ENCODE peak calls at places on chromosomes 16 and 17, in six cellular contexts. One of them, this sample, is unnamed.

GRCh38 chr16:86609115-86609514 is 30.8 kb downstream of the FOXL1 start:
- DNase-seq in mesenchymal stem cell: peak
- DNase-seq in IMR-90: peak
- DNase-seq in mesendoderm: peak
- DNase-seq in H1: no peak
- DNase-seq in neuronal stem cell: no peak
- DNase-seq in this sample: no peak

GRCh38 chr17:45923511-45924268 is 29.3 kb downstream of the MAPT start:
- DNase-seq in mesendoderm: no peak
- DNase-seq in neuronal stem cell: no peak
- DNase-seq in mesenchymal stem cell: peak
- DNase-seq in IMR-90: peak
- DNase-seq in H1: no peak
- DNase-seq in this sample: no peak

GRCh38 chr17:78356163-78356713 is 3.6 kb downstream of the SOCS3 start:
- DNase-seq in mesenchymal stem cell: peak
- DNase-seq in neuronal stem cell: no peak
- DNase-seq in H1: peak
- DNase-seq in IMR-90: peak
- DNase-seq in mesendoderm: peak
- DNase-seq in this sample: peak

GRCh38 chr16:29804455-29805231 is 1.7 kb upstream of the MAZ start:
- DNase-seq in neuronal stem cell: no peak
- DNase-seq in mesendoderm: peak
- DNase-seq in IMR-90: no peak
- DNase-seq in mesenchymal stem cell: peak
- DNase-seq in H1: no peak
- DNase-seq in this sample: no peak

GRCh38 chr17:79057727-79058400 is 16.8 kb upstream of the ENGASE start:
- DNase-seq in IMR-90: no peak
- DNase-seq in neuronal stem cell: no peak
- DNase-seq in mesendoderm: no peak
- DNase-seq in mesenchymal stem cell: no peak
- DNase-seq in H1: no peak
- DNase-seq in this sample: no peak

GRCh38 chr16:10646581-10647263 is 48.0 kb downstream of the TEKT5 start:
- DNase-seq in mesendoderm: no peak
- DNase-seq in H1: no peak
- DNase-seq in mesenchymal stem cell: no peak
- DNase-seq in neuronal stem cell: no peak
- DNase-seq in IMR-90: no peak
- DNase-seq in this sample: no peak

GRCh38 chr16:48629531-48629930 is 19.6 kb upstream of the N4BP1 start:
- DNase-seq in mesenchymal stem cell: no peak
- DNase-seq in IMR-90: no peak
- DNase-seq in mesendoderm: no peak
- DNase-seq in H1: no peak
- DNase-seq in neuronal stem cell: no peak
- DNase-seq in this sample: no peak

GRCh38 chr16:65744401-65744800 is 622.1 kb upstream of the CDH5 start:
- DNase-seq in neuronal stem cell: no peak
- DNase-seq in IMR-90: no peak
- DNase-seq in H1: no peak
- DNase-seq in mesendoderm: no peak
- DNase-seq in mesenchymal stem cell: no peak
- DNase-seq in this sample: no peak

GRCh38 chr16:50925758-50926357 is 184.0 kb downstream of the CYLD start:
- DNase-seq in mesenchymal stem cell: no peak
- DNase-seq in neuronal stem cell: no peak
- DNase-seq in mesendoderm: no peak
- DNase-seq in IMR-90: no peak
- DNase-seq in H1: no peak
- DNase-seq in this sample: no peak

GRCh38 chr17:12667299-12667958 is 1.7 kb downstream of the MYOCD start:
- DNase-seq in mesenchymal stem cell: peak
- DNase-seq in mesendoderm: peak
- DNase-seq in H1: peak
- DNase-seq in IMR-90: peak
- DNase-seq in neuronal stem cell: peak
- DNase-seq in this sample: peak

GRCh38 chr17:20105539-20106291 is 96.6 kb downstream of the SPECC1 start:
- DNase-seq in neuronal stem cell: no peak
- DNase-seq in H1: no peak
- DNase-seq in mesendoderm: peak
- DNase-seq in IMR-90: no peak
- DNase-seq in mesenchymal stem cell: no peak
- DNase-seq in this sample: peak

GRCh38 chr16:84600343-84601229 is 17.3 kb downstream of the COTL1 start:
- DNase-seq in H1: no peak
- DNase-seq in IMR-90: peak
- DNase-seq in mesendoderm: no peak
- DNase-seq in neuronal stem cell: no peak
- DNase-seq in mesenchymal stem cell: peak
- DNase-seq in this sample: no peak

GRCh38 chr17:36980281-36980761 is 31.6 kb downstream of the AATF start:
- DNase-seq in neuronal stem cell: no peak
- DNase-seq in mesendoderm: no peak
- DNase-seq in IMR-90: peak
- DNase-seq in mesenchymal stem cell: peak
- DNase-seq in H1: no peak
- DNase-seq in this sample: no peak

GRCh38 chr17:28925912-28926365 is 23.1 kb upstream of the DHRS13 start:
- DNase-seq in IMR-90: peak
- DNase-seq in H1: no peak
- DNase-seq in mesendoderm: no peak
- DNase-seq in mesenchymal stem cell: peak
- DNase-seq in neuronal stem cell: no peak
- DNase-seq in this sample: no peak

GRCh38 chr17:47800686-47801085 is 20.9 kb downstream of the OSBPL7 start:
- DNase-seq in mesendoderm: no peak
- DNase-seq in IMR-90: no peak
- DNase-seq in H1: no peak
- DNase-seq in neuronal stem cell: no peak
- DNase-seq in mesenchymal stem cell: no peak
- DNase-seq in this sample: peak

GRCh38 chr17:41687828-41688640 is 651 bp upstream of the EIF1 start:
- DNase-seq in mesendoderm: no peak
- DNase-seq in H1: no peak
- DNase-seq in neuronal stem cell: no peak
- DNase-seq in IMR-90: peak
- DNase-seq in mesenchymal stem cell: peak
- DNase-seq in this sample: no peak

GRCh38 chr16:48911700-48912099 is 301.7 kb upstream of the N4BP1 start:
- DNase-seq in H1: no peak
- DNase-seq in mesenchymal stem cell: no peak
- DNase-seq in neuronal stem cell: no peak
- DNase-seq in mesendoderm: no peak
- DNase-seq in IMR-90: peak
- DNase-seq in this sample: no peak

GRCh38 chr17:79294459-79295071 is 219.9 kb downstream of the ENGASE start:
- DNase-seq in neuronal stem cell: peak
- DNase-seq in IMR-90: peak
- DNase-seq in H1: peak
- DNase-seq in mesenchymal stem cell: peak
- DNase-seq in mesendoderm: peak
- DNase-seq in this sample: peak

GRCh38 chr17:1422907-1423306 is 22.9 kb upstream of the YWHAE start:
- DNase-seq in mesendoderm: peak
- DNase-seq in IMR-90: peak
- DNase-seq in neuronal stem cell: no peak
- DNase-seq in mesenchymal stem cell: peak
- DNase-seq in H1: no peak
- DNase-seq in this sample: no peak

GRCh38 chr17:57144567-57144966 is 59.5 kb downstream of the AKAP1 start:
- DNase-seq in mesendoderm: no peak
- DNase-seq in H1: no peak
- DNase-seq in neuronal stem cell: no peak
- DNase-seq in IMR-90: no peak
- DNase-seq in mesenchymal stem cell: no peak
- DNase-seq in this sample: peak

GRCh38 chr17:57143919-57144318 is 58.9 kb downstream of the AKAP1 start:
- DNase-seq in mesenchymal stem cell: no peak
- DNase-seq in neuronal stem cell: no peak
- DNase-seq in IMR-90: no peak
- DNase-seq in mesendoderm: no peak
- DNase-seq in H1: no peak
- DNase-seq in this sample: no peak

GRCh38 chr17:57145347-57145746 is 60.3 kb downstream of the AKAP1 start:
- DNase-seq in mesenchymal stem cell: no peak
- DNase-seq in neuronal stem cell: peak
- DNase-seq in H1: no peak
- DNase-seq in mesendoderm: no peak
- DNase-seq in IMR-90: no peak
- DNase-seq in this sample: no peak

GRCh38 chr17:57142925-57143324 is 57.9 kb downstream of the AKAP1 start:
- DNase-seq in mesenchymal stem cell: peak
- DNase-seq in H1: no peak
- DNase-seq in IMR-90: no peak
- DNase-seq in neuronal stem cell: no peak
- DNase-seq in mesendoderm: no peak
- DNase-seq in this sample: no peak

GRCh38 chr17:57143341-57143740 is 58.3 kb downstream of the AKAP1 start:
- DNase-seq in mesendoderm: no peak
- DNase-seq in H1: no peak
- DNase-seq in neuronal stem cell: no peak
- DNase-seq in mesenchymal stem cell: no peak
- DNase-seq in IMR-90: no peak
- DNase-seq in this sample: no peak
- H2BK15ac ChIP-seq in mesendoderm: no peak
- H2BK15ac ChIP-seq in H1: no peak
- H2BK15ac ChIP-seq in neuronal stem cell: no peak
- H2BK15ac ChIP-seq in mesenchymal stem cell: no peak
- H2BK15ac ChIP-seq in IMR-90: no peak
- H2BK15ac ChIP-seq in this sample: no peak

GRCh38 chr17:73595068-73595865 is 49.0 kb downstream of the SDK2 start:
- DNase-seq in mesendoderm: peak
- DNase-seq in H1: no peak
- DNase-seq in IMR-90: no peak
- DNase-seq in mesenchymal stem cell: peak
- DNase-seq in neuronal stem cell: no peak
- DNase-seq in this sample: peak
- H2BK15ac ChIP-seq in mesendoderm: no peak
- H2BK15ac ChIP-seq in H1: peak
- H2BK15ac ChIP-seq in IMR-90: no peak
- H2BK15ac ChIP-seq in mesenchymal stem cell: no peak
- H2BK15ac ChIP-seq in neuronal stem cell: no peak
- H2BK15ac ChIP-seq in this sample: no peak

DNA sequence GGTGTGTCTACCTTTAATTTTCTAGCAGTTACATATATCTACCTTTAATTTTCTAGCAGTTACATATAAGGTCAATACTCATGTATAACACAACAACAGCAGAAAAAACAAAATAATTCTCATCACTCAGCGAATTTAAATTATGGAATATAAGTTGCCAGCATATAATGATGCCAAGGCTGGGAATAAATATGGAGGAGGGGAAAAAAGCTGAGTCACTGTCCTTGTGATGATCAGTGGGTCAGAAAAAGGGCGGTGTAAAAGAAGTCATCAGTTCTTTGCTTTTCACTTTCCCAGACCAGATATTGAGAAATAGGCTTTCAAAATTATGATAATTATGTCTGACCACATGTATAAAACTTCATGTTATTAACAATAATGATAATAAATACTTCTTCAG is 1471.7 kb downstream of the CDH8 start:
- DNase-seq in mesenchymal stem cell: no peak
- DNase-seq in neuronal stem cell: no peak
- DNase-seq in IMR-90: no peak
- DNase-seq in mesendoderm: no peak
- DNase-seq in H1: no peak
- DNase-seq in this sample: no peak
- H2BK15ac ChIP-seq in mesenchymal stem cell: no peak
- H2BK15ac ChIP-seq in neuronal stem cell: no peak
- H2BK15ac ChIP-seq in IMR-90: no peak
- H2BK15ac ChIP-seq in mesendoderm: no peak
- H2BK15ac ChIP-seq in H1: no peak
- H2BK15ac ChIP-seq in this sample: no peak

GRCh38 chr16:25157476-25157875 is 45.9 kb downstream of the LCMT1 start:
- DNase-seq in mesendoderm: no peak
- DNase-seq in H1: no peak
- DNase-seq in mesenchymal stem cell: no peak
- DNase-seq in IMR-90: no peak
- DNase-seq in neuronal stem cell: no peak
- DNase-seq in this sample: no peak
- H2BK15ac ChIP-seq in mesendoderm: no peak
- H2BK15ac ChIP-seq in H1: no peak
- H2BK15ac ChIP-seq in mesenchymal stem cell: no peak
- H2BK15ac ChIP-seq in IMR-90: no peak
- H2BK15ac ChIP-seq in neuronal stem cell: no peak
- H2BK15ac ChIP-seq in this sample: no peak

DNA sequence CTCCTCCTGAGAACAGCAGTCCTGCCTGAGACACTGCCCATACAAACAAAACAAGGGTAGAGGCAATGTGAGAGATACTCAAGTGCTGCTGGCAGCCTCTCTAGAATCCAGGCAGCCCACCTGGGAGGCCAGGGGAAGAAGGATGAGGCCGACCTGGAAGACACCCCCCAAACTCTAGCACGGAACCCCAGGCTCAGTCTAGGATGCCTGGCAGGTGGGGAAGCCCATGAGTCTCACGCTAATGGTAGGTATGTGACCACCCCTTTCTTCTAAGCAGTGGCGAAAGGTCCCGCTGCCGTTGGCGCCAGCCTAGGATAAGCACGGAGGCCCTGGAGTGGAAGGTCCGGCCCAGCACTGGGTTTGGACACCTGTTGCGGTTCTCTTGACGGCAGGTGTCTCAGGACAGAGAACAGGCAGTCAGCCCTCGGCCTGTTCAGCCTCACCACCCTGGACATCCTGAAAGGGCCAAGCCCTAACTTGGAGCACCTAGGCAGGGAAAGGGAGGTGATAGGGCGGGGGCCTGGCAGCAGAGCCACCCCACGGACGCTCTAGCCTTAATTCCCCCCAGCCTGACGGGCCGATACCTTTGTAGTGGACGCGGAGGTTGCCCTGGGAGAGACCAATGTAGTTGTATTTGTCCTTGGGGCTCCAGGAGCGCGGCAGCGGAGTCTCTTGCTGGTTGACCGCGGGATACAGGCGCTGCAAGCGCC is 487 bp downstream of the RANBP10 start:
- DNase-seq in neuronal stem cell: no peak
- DNase-seq in H1: no peak
- DNase-seq in mesendoderm: no peak
- DNase-seq in IMR-90: no peak
- DNase-seq in mesenchymal stem cell: peak
- DNase-seq in this sample: no peak
- H2BK15ac ChIP-seq in neuronal stem cell: no peak
- H2BK15ac ChIP-seq in H1: no peak
- H2BK15ac ChIP-seq in mesendoderm: no peak
- H2BK15ac ChIP-seq in IMR-90: no peak
- H2BK15ac ChIP-seq in mesenchymal stem cell: no peak
- H2BK15ac ChIP-seq in this sample: no peak

DNA sequence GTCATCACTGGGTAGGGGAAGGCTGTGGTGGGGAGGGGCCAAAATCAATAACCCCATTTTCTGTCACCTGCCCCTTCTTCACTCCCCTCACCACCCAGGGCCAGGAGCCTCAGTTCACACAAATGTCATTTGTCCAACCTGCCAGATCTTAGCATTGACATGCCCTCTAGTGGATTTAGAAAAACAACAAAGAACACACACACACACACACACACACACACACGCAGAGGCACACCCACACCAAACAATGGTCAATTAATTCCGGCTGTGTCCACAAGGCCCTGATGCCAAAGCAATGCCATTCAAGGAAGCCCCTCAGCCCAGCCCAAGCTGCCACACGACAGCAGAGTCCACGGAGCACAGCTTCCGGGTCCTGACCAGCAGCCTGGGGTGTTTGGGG is 68.4 kb downstream of the NOG start:
- DNase-seq in mesenchymal stem cell: no peak
- DNase-seq in neuronal stem cell: no peak
- DNase-seq in H1: no peak
- DNase-seq in mesendoderm: no peak
- DNase-seq in IMR-90: no peak
- DNase-seq in this sample: no peak
- H2BK15ac ChIP-seq in mesenchymal stem cell: no peak
- H2BK15ac ChIP-seq in neuronal stem cell: no peak
- H2BK15ac ChIP-seq in H1: no peak
- H2BK15ac ChIP-seq in mesendoderm: no peak
- H2BK15ac ChIP-seq in IMR-90: no peak
- H2BK15ac ChIP-seq in this sample: no peak